ENCODE peak calls at places on chromosomes 12 and 14, in seven cellular contexts. U, E, K, H, N, I and J are unnamed samples.

GRCh38 chr12:76422878-76423438 is 74.7 kb upstream of the BBS10 start:
- DNase-seq in U (no peak), E (no peak), K (no peak), H (no peak), N (no peak), I (no peak), J (no peak)

GRCh38 chr12:6333029-6333428 is 8.8 kb downstream of the TNFRSF1A start:
- DNase-seq in U (no peak), E (no peak), K (no peak), H (no peak), N (no peak), I (no peak), J (no peak)

GRCh38 chr12:108231109-108231905 is 102.2 kb downstream of the WSCD2 start:
- DNase-seq in U (no peak), E (no peak), K (no peak), H (no peak), N (peak; percentile 72), I (no peak), J (no peak)

GRCh38 chr12:87382959-87383591 is 646.1 kb downstream of the C12orf50 start:
- DNase-seq in U (no peak), E (no peak), K (no peak), H (no peak), N (no peak), I (no peak), J (no peak)

GRCh38 chr12:53198470-53199110 is 8.5 kb downstream of the ITGB7 start:
- DNase-seq in U (no peak), E (no peak), K (no peak), H (no peak), N (no peak), I (no peak), J (no peak)

GRCh38 chr12:122835693-122836026 is 403 bp downstream of the HIP1R start:
- DNase-seq in U (peak; percentile 53), E (no peak), K (no peak), H (peak; percentile 72), N (no peak), I (no peak), J (peak; percentile 40)

GRCh38 chr12:124914392-124915248 is at the start of gene UBC:
- DNase-seq in U (peak; percentile 94), E (peak; percentile 85), K (no peak), H (peak; percentile 97), N (peak; percentile 95), I (peak; percentile 92), J (peak; percentile 90)

GRCh38 chr14:65329911-65330310 is 82.6 kb upstream of the FUT8 start:
- DNase-seq in U (no peak), E (no peak), K (no peak), H (no peak), N (no peak), I (no peak), J (no peak)

GRCh38 chr14:71473843-71474242 is 458.4 kb upstream of the RGS6 start:
- DNase-seq in U (no peak), E (no peak), K (no peak), H (no peak), N (no peak), I (no peak), J (no peak)

GRCh38 chr12:122190842-122191668 is 8.1 kb downstream of the LRRC43 start:
- DNase-seq in U (peak; percentile 82), E (peak; percentile 61), K (peak; percentile 59), H (peak; percentile 15), N (peak; percentile 98), I (peak; percentile 50), J (peak; percentile 66)

GRCh38 chr12:115700896-115701465 is 576.5 kb downstream of the MED13L start:
- DNase-seq in U (no peak), E (no peak), K (no peak), H (no peak), N (no peak), I (no peak), J (no peak)

GRCh38 chr14:45261209-45261608 is 8.2 kb upstream of the MIS18BP1 start:
- DNase-seq in U (no peak), E (no peak), K (no peak), H (no peak), N (no peak), I (no peak), J (no peak)

GRCh38 chr12:92369061-92369460 is 223.4 kb upstream of the BTG1 start:
- DNase-seq in U (no peak), E (no peak), K (no peak), H (no peak), N (no peak), I (no peak), J (no peak)

GRCh38 chr14:94998702-94999101 is 158.6 kb downstream of the DICER1 start:
- DNase-seq in U (no peak), E (no peak), K (no peak), H (no peak), N (peak; percentile 75), I (no peak), J (no peak)

GRCh38 chr12:113184098-113184899 is 979 bp downstream of the DDX54 start:
- DNase-seq in U (no peak), E (no peak), K (no peak), H (no peak), N (no peak), I (no peak), J (no peak)

GRCh38 chr12:46387697-46388096 is 15.1 kb upstream of the SLC38A2 start:
- DNase-seq in U (peak; percentile 59), E (no peak), K (no peak), H (no peak), N (peak; percentile 59), I (no peak), J (peak; percentile 57)

GRCh38 chr14:21023174-21023573 is 1.7 kb downstream of the NDRG2 start:
- DNase-seq in U (no peak), E (no peak), K (no peak), H (no peak), N (no peak), I (no peak), J (no peak)

GRCh38 chr12:132837693-132838463 is 9.2 kb upstream of the GOLGA3 start:
- DNase-seq in U (no peak), E (no peak), K (no peak), H (no peak), N (no peak), I (no peak), J (no peak)